ENCODE peak calls at places on chromosomes 12 and 14, in four cellular contexts. O is mammary epithelial cell; J is CD8-positive, alpha-beta T cell; D is right atrium auricular region. Q is an unnamed sample.

GRCh38 chr12:27277846-27278260 is 33.8 kb downstream of the STK38L start:
- DNase-seq in O (peak; percentile 66), J (no peak), D (no peak), Q (peak; percentile 25)

GRCh38 chr14:81533212-81533535 is 479 bp downstream of the SEL1L start:
- DNase-seq in O (no peak), J (no peak), D (no peak), Q (no peak)

GRCh38 chr14:62213516-62213915 is 451.3 kb downstream of the SNAPC1 start:
- DNase-seq in O (peak; percentile 80), J (no peak), D (no peak), Q (peak; percentile 82)

GRCh38 chr14:103130965-103131364 is 7.7 kb downstream of the TNFAIP2 start:
- DNase-seq in O (peak; percentile 85), J (no peak), D (no peak), Q (no peak)

GRCh38 chr12:89873745-89874144 is 165.1 kb upstream of the ATP2B1 start:
- DNase-seq in O (no peak), J (no peak), D (no peak), Q (no peak)

GRCh38 chr14:54487771-54488170 is 1.0 kb downstream of the GMFB start:
- DNase-seq in O (peak; percentile 47), J (no peak), D (no peak), Q (peak; percentile 16)

GRCh38 chr14:64726585-64726890 is 22.3 kb downstream of the PLEKHG3 start:
- DNase-seq in O (peak; percentile 99), J (no peak), D (no peak), Q (peak; percentile 96)

GRCh38 chr14:69573841-69574265 is 818 bp downstream of the CCDC177 start:
- DNase-seq in O (no peak), J (no peak), D (no peak), Q (no peak)

GRCh38 chr12:80937391-80938238 is at the start of gene LIN7A:
- DNase-seq in O (peak; percentile 7), J (no peak), D (no peak), Q (no peak)

GRCh38 chr12:51905507-51906438 is 1.5 kb upstream of the ACVRL1 start:
- DNase-seq in O (no peak), J (no peak), D (peak; percentile 94), Q (peak; percentile 32)

GRCh38 chr12:51729331-51729730 is 119.2 kb downstream of the FIGNL2 start:
- DNase-seq in O (no peak), J (no peak), D (no peak), Q (no peak)

GRCh38 chr12:106113042-106113441 is 25.7 kb downstream of the NUAK1 start:
- DNase-seq in O (peak; percentile 71), J (no peak), D (no peak), Q (no peak)

GRCh38 chr12:27984275-27984674 is 11.7 kb upstream of the PTHLH start:
- DNase-seq in O (peak; percentile 96), J (no peak), D (no peak), Q (peak; percentile 85)

GRCh38 chr12:72747460-72747859 is 475.3 kb downstream of the TRHDE start:
- DNase-seq in O (peak; percentile 1), J (no peak), D (no peak), Q (peak; percentile 4)

GRCh38 chr14:102512713-102513373 is 3.3 kb upstream of the ANKRD9 start:
- DNase-seq in O (no peak), J (no peak), D (no peak), Q (no peak)

GRCh38 chr12:53097207-53097563 is 282 bp upstream of the IGFBP6 start:
- DNase-seq in O (peak; percentile 20), J (no peak), D (no peak), Q (peak; percentile 4)

GRCh38 chr12:69620921-69621320 is 10.2 kb upstream of the LRRC10 start:
- DNase-seq in O (no peak), J (no peak), D (no peak), Q (no peak)

GRCh38 chr12:108744021-108744897 is 12.9 kb upstream of the CORO1C start:
- DNase-seq in O (no peak), J (no peak), D (no peak), Q (no peak)

GRCh38 chr12:25692115-25693035 is 139.3 kb upstream of the LMNTD1 start:
- DNase-seq in O (no peak), J (no peak), D (peak; percentile 71), Q (no peak)

GRCh38 chr12:105485321-105485910 is 154.9 kb downstream of the C12orf75 start:
- DNase-seq in O (no peak), J (no peak), D (peak; percentile 74), Q (peak; percentile 53)

GRCh38 chr14:94129758-94130414 is 482 bp upstream of the IFI27L2 start:
- DNase-seq in O (peak; percentile 69), J (peak; percentile 30), D (peak; percentile 62), Q (no peak)

GRCh38 chr12:46998811-46999368 is 80.5 kb upstream of the PCED1B start:
- DNase-seq in O (peak; percentile 74), J (no peak), D (no peak), Q (peak; percentile 79)

GRCh38 chr12:112031472-112031871 is 18.2 kb downstream of the ERP29 start:
- DNase-seq in O (no peak), J (no peak), D (no peak), Q (no peak)

GRCh38 chr12:40010899-40011774 is 94.7 kb downstream of the SLC2A13 start:
- DNase-seq in O (peak; percentile 64), J (peak; percentile 51), D (peak; percentile 77), Q (peak; percentile 33)

GRCh38 chr12:104177663-104178501 is 37.7 kb upstream of the TXNRD1 start:
- DNase-seq in O (peak; percentile 88), J (no peak), D (peak; percentile 92), Q (peak; percentile 52)

GRCh38 chr12:93819048-93819491 is 141.9 kb downstream of the CRADD start:
- DNase-seq in O (peak; percentile 54), J (no peak), D (peak; percentile 90), Q (no peak)

GRCh38 chr12:28958553-28959195 is 190.4 kb upstream of the FAR2 start:
- DNase-seq in O (peak; percentile 38), J (no peak), D (no peak), Q (no peak)

GRCh38 chr12:11651785-11652184 is 2.3 kb downstream of the ETV6 start:
- DNase-seq in O (peak; percentile 48), J (no peak), D (no peak), Q (no peak)

GRCh38 chr14:24690492-24690891 is 56.5 kb upstream of the GZMB start:
- DNase-seq in O (no peak), J (no peak), D (no peak), Q (no peak)

GRCh38 chr14:67313153-67313552 is 46.5 kb downstream of the ATP6V1D start:
- DNase-seq in O (no peak), J (no peak), D (no peak), Q (no peak)

GRCh38 chr14:59305836-59306555 is 117.5 kb downstream of the DAAM1 start:
- DNase-seq in O (no peak), J (no peak), D (no peak), Q (peak; percentile 71)

GRCh38 chr14:59309291-59309900 is 120.9 kb downstream of the DAAM1 start:
- DNase-seq in O (no peak), J (no peak), D (no peak), Q (no peak)

GRCh38 chr14:59308706-59309105 is 120.2 kb downstream of the DAAM1 start:
- DNase-seq in O (no peak), J (no peak), D (no peak), Q (no peak)

GRCh38 chr14:59305231-59305630 is 116.8 kb downstream of the DAAM1 start:
- DNase-seq in O (no peak), J (no peak), D (no peak), Q (no peak)

GRCh38 chr14:59306775-59307174 is 118.3 kb downstream of the DAAM1 start:
- DNase-seq in O (peak; percentile 92), J (no peak), D (no peak), Q (peak; percentile 73)
- H3K4me1 ChIP-seq in O (peaks cover 45% of the 10 kb centered on the region), J (no peaks in the 10 kb centered on the region), D (peaks cover 75% of the 10 kb centered on the region), Q (peaks cover 37% of the 10 kb centered on the region)

DNA sequence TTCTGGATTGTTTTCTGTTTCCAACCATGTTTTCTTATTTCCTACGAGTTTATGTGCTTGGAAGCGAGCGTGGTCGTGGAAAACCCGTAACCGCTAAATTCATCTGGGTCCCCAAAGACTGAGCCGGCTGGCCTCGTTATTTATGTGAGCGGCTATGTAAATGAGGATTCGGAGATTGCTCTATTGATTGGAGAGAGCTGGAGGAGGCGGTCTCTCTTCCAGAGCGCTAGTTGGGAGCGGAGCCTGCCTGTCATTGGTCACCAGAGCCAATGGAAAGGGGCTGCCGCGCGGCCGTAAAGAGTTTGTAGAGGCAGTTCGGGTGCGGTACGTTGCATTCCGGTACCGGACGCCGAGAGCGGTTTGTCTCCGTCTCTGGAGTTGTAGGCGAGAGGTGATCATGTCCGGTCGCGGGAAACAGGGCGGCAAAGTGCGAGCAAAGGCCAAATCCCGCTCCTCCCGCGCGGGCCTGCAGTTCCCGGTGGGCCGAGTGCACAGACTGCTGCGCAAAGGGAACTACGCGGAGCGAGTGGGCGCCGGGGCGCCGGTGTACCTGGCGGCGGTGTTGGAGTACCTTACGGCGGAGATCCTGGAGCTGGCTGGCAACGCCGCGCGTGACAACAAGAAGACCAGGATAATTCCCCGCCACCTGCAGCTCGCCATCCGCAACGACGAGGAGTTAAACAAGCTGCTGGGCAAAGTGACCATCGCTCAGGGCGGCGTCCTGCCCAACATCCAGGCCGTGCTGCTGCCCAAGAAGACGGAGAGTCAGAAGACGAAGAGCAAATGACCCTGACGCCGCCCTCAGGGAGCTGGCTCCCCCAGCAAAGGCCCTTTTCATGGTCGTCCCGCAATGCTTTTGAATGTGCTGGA is 29.0 kb downstream of the WBP11 start:
- DNase-seq in O (peak; percentile 90), J (peak; percentile 87), D (peak; percentile 99), Q (peak; percentile 94)
- TF ChIP-seq CTCF in O (no peak), J (no peak), D (no peak), Q (peak; percentile 2)

GRCh38 chr12:34109390-34109789 is 87.1 kb downstream of the ALG10 start:
- DNase-seq in O (no peak), J (no peak), D (no peak), Q (no peak)
- H3K27me3 ChIP-seq in O (peaks cover 3% of the 10 kb centered on the region), J (no peaks in the 10 kb centered on the region), D (peaks cover 7% of the 10 kb centered on the region), Q (no peaks in the 10 kb centered on the region)

GRCh38 chr12:99339663-99340062 is 307.9 kb upstream of the GARIN6 start:
- DNase-seq in O (no peak), J (no peak), D (no peak), Q (no peak)

GRCh38 chr12:99332936-99333591 is 314.5 kb upstream of the GARIN6 start:
- DNase-seq in O (no peak), J (no peak), D (no peak), Q (no peak)

GRCh38 chr12:99334737-99335136 is 312.8 kb upstream of the GARIN6 start:
- DNase-seq in O (no peak), J (no peak), D (no peak), Q (no peak)
- H3K4me1 ChIP-seq in O (no peaks in the 10 kb centered on the region), J (no peaks in the 10 kb centered on the region), D (no peaks in the 10 kb centered on the region), Q (no peaks in the 10 kb centered on the region)

GRCh38 chr14:79379266-79379665 is 832.0 kb downstream of the DIO2 start:
- DNase-seq in O (no peak), J (no peak), D (no peak), Q (no peak)
- TF ChIP-seq CTCF in O (no peak), J (no peak), D (no peak), Q (no peak)